ENCODE peak calls at places on chromosomes 5 and 9, in five cellular contexts. L, C, J, P and U are unnamed samples.

GRCh38 chr9:110340306-110340705 is 2.6 kb upstream of the TXNDC8 start:
- DNase-seq in L (peak; percentile 11), C (no peak), J (peak; percentile 24), P (no peak), U (no peak)

GRCh38 chr5:5293029-5293428 is 129.4 kb upstream of the ICE1 start:
- DNase-seq in L (no peak), C (no peak), J (no peak), P (no peak), U (no peak)

GRCh38 chr5:80466669-80467485 is 21.0 kb upstream of the FAM151B start:
- DNase-seq in L (no peak), C (no peak), J (no peak), P (no peak), U (no peak)

GRCh38 chr5:127856310-127856709 is 153.1 kb downstream of the CCDC192 start:
- DNase-seq in L (no peak), C (no peak), J (no peak), P (no peak), U (no peak)

GRCh38 chr5:80704221-80704620 is 49.4 kb upstream of the DHFR start:
- DNase-seq in L (no peak), C (no peak), J (no peak), P (no peak), U (no peak)

GRCh38 chr5:11143456-11144267 is 382.6 kb upstream of the DAP start:
- DNase-seq in L (no peak), C (no peak), J (no peak), P (no peak), U (no peak)

GRCh38 chr9:121261107-121261460 is 6.9 kb upstream of the GSN start:
- DNase-seq in L (no peak), C (no peak), J (no peak), P (no peak), U (no peak)

GRCh38 chr5:42813533-42813932 is 1.8 kb upstream of the SELENOP start:
- DNase-seq in L (no peak), C (no peak), J (no peak), P (no peak), U (no peak)

GRCh38 chr9:123438821-123439220 is 82.8 kb downstream of the CRB2 start:
- DNase-seq in L (no peak), C (no peak), J (no peak), P (no peak), U (no peak)

GRCh38 chr9:134058716-134059115 is 9.1 kb downstream of the BRD3 start:
- DNase-seq in L (no peak), C (no peak), J (no peak), P (no peak), U (no peak)

GRCh38 chr9:137534256-137535119 is 15.7 kb downstream of the PNPLA7 start:
- DNase-seq in L (peak; percentile 77), C (peak; percentile 58), J (peak; percentile 59), P (peak; percentile 73), U (no peak)

GRCh38 chr9:34651876-34652602 is at the start of gene IL11RA:
- DNase-seq in L (peak; percentile 33), C (peak; percentile 58), J (peak; percentile 80), P (peak; percentile 89), U (peak; percentile 92)

GRCh38 chr5:172266071-172266675 is 17.4 kb downstream of the UBTD2 start:
- DNase-seq in L (no peak), C (no peak), J (no peak), P (no peak), U (no peak)

GRCh38 chr9:137578518-137579258 is at the start of gene DPH7:
- DNase-seq in L (peak; percentile 94), C (peak; percentile 94), J (peak; percentile 75), P (peak; percentile 91), U (peak; percentile 99)

GRCh38 chr5:87574106-87574505 is 161.4 kb upstream of the CCNH start:
- DNase-seq in L (no peak), C (no peak), J (no peak), P (no peak), U (no peak)

GRCh38 chr5:90530736-90531487 is 1.5 kb upstream of the LYSMD3 start:
- DNase-seq in L (no peak), C (no peak), J (no peak), P (no peak), U (peak; percentile 35)

GRCh38 chr5:158948376-158948775 is 151.3 kb downstream of the EBF1 start:
- DNase-seq in L (no peak), C (no peak), J (no peak), P (no peak), U (no peak)

GRCh38 chr9:126925876-126926275 is 11.3 kb downstream of the RALGPS1 start:
- DNase-seq in L (no peak), C (no peak), J (no peak), P (no peak), U (no peak)

GRCh38 chr5:158014367-158014766 is 155.4 kb upstream of the CLINT1 start:
- DNase-seq in L (no peak), C (no peak), J (no peak), P (no peak), U (no peak)

GRCh38 chr9:72577212-72577753 is 55.9 kb downstream of the TMC1 start:
- DNase-seq in L (no peak), C (no peak), J (peak; percentile 68), P (peak; percentile 52), U (no peak)

GRCh38 chr9:105055922-105056321 is 128.0 kb upstream of the ABCA1 start:
- DNase-seq in L (no peak), C (no peak), J (no peak), P (no peak), U (no peak)

GRCh38 chr9:70406446-70406862 is 8.0 kb downstream of the KLF9 start:
- DNase-seq in L (no peak), C (peak; percentile 31), J (no peak), P (no peak), U (no peak)

GRCh38 chr5:59367791-59368394 is 525.6 kb downstream of the PDE4D start:
- DNase-seq in L (peak; percentile 38), C (peak; percentile 56), J (peak; percentile 36), P (no peak), U (peak; percentile 87)

GRCh38 chr9:18857769-18858168 is 175.2 kb downstream of the SAXO1 start:
- DNase-seq in L (no peak), C (no peak), J (no peak), P (no peak), U (no peak)

GRCh38 chr5:178650214-178650613 is 23.4 kb upstream of the CLK4 start:
- DNase-seq in L (no peak), C (no peak), J (no peak), P (no peak), U (no peak)

GRCh38 chr5:89499787-89500186 is 616.8 kb upstream of the MEF2C start:
- DNase-seq in L (no peak), C (no peak), J (no peak), P (no peak), U (no peak)

DNA sequence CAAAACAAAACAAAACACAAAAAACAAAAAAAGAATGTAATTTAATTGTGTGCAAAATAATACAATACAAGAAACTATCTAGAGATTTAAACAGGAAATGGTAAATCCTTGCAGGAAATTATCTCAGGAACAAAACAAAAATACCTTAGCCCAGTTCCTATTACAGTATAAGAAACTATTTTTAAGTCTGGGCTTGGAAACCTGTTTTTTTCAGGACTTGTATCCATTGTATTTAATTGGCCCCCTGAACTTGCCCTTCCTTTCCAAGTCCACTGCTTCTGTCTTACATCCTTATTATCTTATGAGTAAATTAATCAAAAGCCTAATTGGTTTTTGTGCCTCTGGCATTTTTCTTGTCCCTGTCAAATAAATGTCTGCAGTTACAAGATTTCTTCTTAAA is 48.5 kb downstream of the ST8SIA4 start:
- DNase-seq in L (no peak), C (no peak), J (no peak), P (no peak), U (no peak)
- H3K4me1 ChIP-seq in L (peaks cover 87% of the 10 kb centered on the region), C (peaks cover 55% of the 10 kb centered on the region), J (no peaks in the 10 kb centered on the region), P (no peaks in the 10 kb centered on the region), U (no peaks in the 10 kb centered on the region)

GRCh38 chr5:72129730-72130129 is 22.5 kb downstream of the MAP1B start:
- DNase-seq in L (no peak), C (no peak), J (no peak), P (no peak), U (no peak)

GRCh38 chr5:72130342-72130741 is 23.1 kb downstream of the MAP1B start:
- DNase-seq in L (no peak), C (no peak), J (no peak), P (no peak), U (no peak)

GRCh38 chr5:72134226-72134625 is 27.0 kb downstream of the MAP1B start:
- DNase-seq in L (no peak), C (no peak), J (no peak), P (no peak), U (no peak)

GRCh38 chr5:72137826-72138409 is 30.6 kb downstream of the MAP1B start:
- DNase-seq in L (peak; percentile 40), C (peak; percentile 12), J (peak; percentile 15), P (peak; percentile 25), U (no peak)

DNA sequence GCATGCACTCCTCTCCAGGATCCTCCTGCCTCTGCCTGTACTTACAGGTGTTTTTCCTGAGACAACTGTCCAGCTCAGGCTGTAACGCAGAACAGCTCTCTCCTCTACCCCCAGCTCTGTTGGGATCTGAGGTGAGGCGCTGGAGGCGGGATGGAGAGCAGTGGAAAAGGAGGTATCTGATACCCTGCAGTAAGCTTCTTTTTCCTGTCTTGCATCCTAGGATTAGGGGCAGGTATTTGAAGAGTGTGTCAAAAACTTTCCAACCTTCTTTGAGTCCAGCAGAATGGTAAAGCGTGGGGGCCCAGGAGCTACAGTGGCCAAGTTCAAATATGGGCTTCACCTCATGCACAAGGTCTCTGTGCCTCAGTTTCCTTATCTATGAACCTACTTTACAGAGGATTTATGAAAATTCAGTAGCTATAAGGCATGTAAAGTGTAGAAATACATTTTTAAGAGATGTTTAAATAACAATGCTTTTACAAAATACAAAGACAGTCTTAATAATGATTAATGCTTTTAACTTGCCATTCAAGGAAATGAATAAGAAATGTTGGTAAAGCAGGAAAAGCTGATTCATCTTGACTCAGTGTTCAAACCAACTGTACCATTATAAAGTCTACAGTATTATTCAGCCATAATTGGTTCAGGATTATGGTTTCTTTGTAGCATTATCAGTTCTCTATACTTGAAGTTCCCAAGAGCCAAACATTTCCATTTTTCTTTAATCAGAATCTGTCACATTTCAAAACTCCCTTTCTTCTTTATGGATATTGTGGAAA is 26.1 kb downstream of the MAP1B start:
- DNase-seq in L (no peak), C (no peak), J (no peak), P (no peak), U (no peak)
- H3K4me3 ChIP-seq in L (no peak overlapping the region), C (no peak overlapping the region), J (no peak overlapping the region), P (no peak overlapping the region), U (no peak overlapping the region)

DNA sequence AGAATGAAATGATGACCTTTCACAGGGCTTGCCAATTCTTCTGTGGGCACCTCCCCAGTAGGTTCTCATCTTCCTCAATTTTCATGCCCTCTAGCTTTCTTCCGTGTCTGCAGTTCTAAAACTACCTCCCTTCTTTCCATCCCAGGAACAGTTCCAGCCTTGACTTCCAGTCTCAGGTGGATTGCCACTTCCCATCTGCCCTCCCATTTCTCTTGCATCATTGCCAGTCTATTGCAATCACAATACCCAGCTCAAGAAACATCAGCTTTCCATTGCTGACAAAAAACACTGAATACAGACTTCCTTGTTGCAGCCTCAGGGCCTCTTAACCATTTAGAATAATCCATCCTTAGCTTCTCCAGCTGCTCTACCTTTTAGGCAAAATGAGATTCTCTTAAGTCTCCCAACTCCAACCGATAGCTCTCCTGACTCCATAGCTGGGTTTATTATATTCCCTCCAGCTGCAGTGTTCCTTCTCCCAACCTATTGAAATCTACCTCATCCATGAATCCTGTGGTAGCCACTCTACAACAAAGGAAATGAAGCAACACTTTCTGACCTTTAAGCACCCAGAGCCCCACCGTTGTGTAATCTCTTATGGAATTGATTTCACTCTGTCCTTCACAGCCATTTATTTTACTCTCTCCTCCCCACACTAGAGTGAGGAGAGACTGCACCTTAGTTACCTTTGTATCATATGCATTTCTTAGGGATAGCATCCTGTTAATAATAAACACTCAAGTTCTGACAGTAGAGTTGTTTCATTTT is 75.6 kb upstream of the PCA3 start:
- DNase-seq in L (no peak), C (no peak), J (no peak), P (no peak), U (no peak)
- H3K4me1 ChIP-seq in L (no peaks in the 10 kb centered on the region), C (no peaks in the 10 kb centered on the region), J (peaks cover 8% of the 10 kb centered on the region), P (no peaks in the 10 kb centered on the region), U (peaks cover 11% of the 10 kb centered on the region)

GRCh38 chr5:76081811-76082783 is 1.1 kb upstream of the SV2C start:
- DNase-seq in L (no peak), C (peak; percentile 9), J (no peak), P (no peak), U (peak; percentile 26)
- H3K4me3 ChIP-seq in L (no peak overlapping the region), C (no peak overlapping the region), J (no peak overlapping the region), P (no peak overlapping the region), U (no peak overlapping the region)